ENCODE peak calls at places on chromosomes 16 and 17, in four cellular contexts. L is upper lobe of left lung, H is omental fat pad, W is GM23248. V is an unnamed sample.

GRCh38 chr17:4354862-4355514 is 11.5 kb downstream of the UBE2G1 start:
- DNase-seq in W (peak), H (no peak), L (no peak), V (no peak)

GRCh38 chr17:16013943-16014407 is 14.4 kb downstream of the TTC19 start:
- DNase-seq in W (peak), L (no peak), H (no peak), V (peak)

GRCh38 chr17:49717371-49717841 is 9.6 kb upstream of the SLC35B1 start:
- DNase-seq in H (no peak), W (no peak), L (peak), V (no peak)

GRCh38 chr17:5788266-5788900 is 204.1 kb upstream of the NLRP1 start:
- DNase-seq in L (no peak), W (peak), H (no peak), V (peak)

GRCh38 chr17:8126306-8127066 is 2.6 kb upstream of the HES7 start:
- DNase-seq in L (peak), W (peak), H (no peak), V (peak)

GRCh38 chr16:16045311-16045710 is 95.9 kb downstream of the ABCC1 start:
- DNase-seq in H (no peak), L (no peak), W (peak), V (no peak)

GRCh38 chr16:71923941-71924690 is 28.8 kb downstream of the IST1 start:
- DNase-seq in H (no peak), L (no peak), W (peak), V (peak)

GRCh38 chr16:28915181-28915580 is 9.9 kb downstream of the RABEP2 start:
- DNase-seq in L (no peak), W (peak), H (no peak), V (peak)

GRCh38 chr16:29699324-29700219 is 20.6 kb downstream of the QPRT start:
- DNase-seq in H (no peak), W (no peak), L (no peak), V (no peak)

GRCh38 chr17:692116-692515 is 22.5 kb downstream of the VPS53 start:
- DNase-seq in W (peak), L (no peak), H (no peak), V (peak)

GRCh38 chr16:84959045-84959576 is 52.2 kb downstream of the ZDHHC7 start:
- DNase-seq in H (no peak), W (peak), L (no peak), V (no peak)

GRCh38 chr17:43917348-43918025 is 10.2 kb upstream of the MPP2 start:
- DNase-seq in L (peak), W (peak), H (no peak), V (peak)

GRCh38 chr17:3886776-3887175 is 6.1 kb downstream of the CAMKK1 start:
- DNase-seq in H (no peak), L (no peak), W (no peak), V (no peak)

GRCh38 chr16:87850009-87851006 is 19.0 kb downstream of the SLC7A5 start:
- DNase-seq in W (peak), H (peak), L (peak), V (peak)

GRCh38 chr17:77107506-77108433 is 33.0 kb upstream of the SEC14L1 start:
- DNase-seq in H (no peak), W (peak), L (no peak), V (no peak)

V was measured in fibroblast of the aortic adventitia.